ENCODE peak calls at places on chromosomes 3 and 15, in four cellular contexts. D is astrocyte of the spinal cord, B is uterus, O is PC-3. P is an unnamed sample.
A peak's percentile ranks its signal among the peaks of the same experiment; 100 is the strongest.

GRCh38 chr15:70853855-70854668 is at the start of gene LARP6:
- DNase-seq in D (peak; percentile 76), B (peak; percentile 60), O (peak; percentile 48), P (peak; percentile 22)

GRCh38 chr3:159487304-159487703 is 501.3 kb upstream of the IL12A start:
- DNase-seq in D (no peak), B (no peak), O (no peak), P (no peak)

GRCh38 chr3:39668420-39668819 is 141.0 kb upstream of the MYRIP start:
- DNase-seq in D (peak; percentile 37), B (no peak), O (peak; percentile 62), P (peak; percentile 43)

GRCh38 chr3:30644615-30645014 is 38.2 kb downstream of the TGFBR2 start:
- DNase-seq in D (peak; percentile 64), B (peak; percentile 83), O (peak; percentile 35), P (no peak)

GRCh38 chr3:88809993-88810392 is 297.4 kb upstream of the EPHA3 start:
- DNase-seq in D (peak; percentile 22), B (no peak), O (peak; percentile 38), P (peak; percentile 62)

GRCh38 chr15:71103102-71103676 is 12.1 kb upstream of the THSD4 start:
- DNase-seq in D (peak; percentile 54), B (no peak), O (peak; percentile 57), P (peak; percentile 69)

GRCh38 chr15:52804526-52805081 is 14.5 kb upstream of the ONECUT1 start:
- DNase-seq in D (no peak), B (no peak), O (no peak), P (no peak)

GRCh38 chr3:55143928-55144671 is 216.2 kb upstream of the LRTM1 start:
- DNase-seq in D (peak; percentile 77), B (no peak), O (no peak), P (no peak)

GRCh38 chr3:122642935-122643334 is 37.7 kb upstream of the PARP14 start:
- DNase-seq in D (no peak), B (no peak), O (no peak), P (no peak)

GRCh38 chr15:70024521-70024920 is 73.2 kb downstream of the TLE3 start:
- DNase-seq in D (no peak), B (no peak), O (no peak), P (no peak)

GRCh38 chr15:84598993-84599392 is 1.8 kb upstream of the ZSCAN2 start:
- DNase-seq in D (peak; percentile 56), B (peak; percentile 17), O (peak; percentile 62), P (no peak)

GRCh38 chr15:35195649-35196048 is 110.6 kb upstream of the NANOGP8 start:
- DNase-seq in D (no peak), B (no peak), O (no peak), P (no peak)

GRCh38 chr15:43876872-43877271 is 50.1 kb downstream of the WDR76 start:
- DNase-seq in D (no peak), B (no peak), O (no peak), P (no peak)

GRCh38 chr3:45055411-45056143 is 29.5 kb downstream of the CLEC3B start:
- DNase-seq in D (peak; percentile 78), B (no peak), O (peak; percentile 51), P (no peak)

GRCh38 chr3:159130108-159130507 is 328.3 kb downstream of the MFSD1 start:
- DNase-seq in D (no peak), B (no peak), O (peak; percentile 52), P (no peak)

GRCh38 chr15:99092554-99093172 is 12.2 kb upstream of the SYNM start:
- DNase-seq in D (no peak), B (no peak), O (no peak), P (no peak)

GRCh38 chr3:59425942-59426341 is 376.1 kb upstream of the CFAP20DC start:
- DNase-seq in D (no peak), B (no peak), O (no peak), P (no peak)

GRCh38 chr15:77838061-77838460 is 205.3 kb upstream of the LINGO1 start:
- DNase-seq in D (peak; percentile 24), B (no peak), O (peak; percentile 33), P (no peak)

DNA sequence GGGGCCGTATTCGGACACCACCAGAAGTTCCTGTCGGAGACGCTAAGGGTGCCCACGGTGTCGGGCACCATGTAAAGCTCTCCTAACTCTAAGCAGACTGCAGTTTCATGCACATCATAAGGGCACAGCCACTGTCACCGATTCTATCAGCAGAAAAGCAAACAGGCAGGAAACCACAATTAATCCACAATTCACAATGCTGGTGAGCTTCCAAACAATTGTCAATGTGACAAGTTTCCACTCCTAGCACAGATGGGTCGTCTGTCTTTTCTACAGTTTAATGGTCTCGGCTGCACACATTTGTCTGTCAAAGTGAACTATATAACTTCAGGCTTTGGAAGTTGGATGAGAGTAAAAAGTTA is 8.8 kb upstream of the OCA2 start:
- DNase-seq in D (no peak), B (no peak), O (peak; percentile 17), P (no peak)
- H3K4me3 ChIP-seq in D (no peak overlapping the region), B (no peak overlapping the region), O (no peak overlapping the region), P (no peak overlapping the region)

GRCh38 chr3:2262204-2262603 is 163.5 kb downstream of the CNTN4 start:
- DNase-seq in D (no peak), B (peak; percentile 17), O (no peak), P (no peak)

DNA sequence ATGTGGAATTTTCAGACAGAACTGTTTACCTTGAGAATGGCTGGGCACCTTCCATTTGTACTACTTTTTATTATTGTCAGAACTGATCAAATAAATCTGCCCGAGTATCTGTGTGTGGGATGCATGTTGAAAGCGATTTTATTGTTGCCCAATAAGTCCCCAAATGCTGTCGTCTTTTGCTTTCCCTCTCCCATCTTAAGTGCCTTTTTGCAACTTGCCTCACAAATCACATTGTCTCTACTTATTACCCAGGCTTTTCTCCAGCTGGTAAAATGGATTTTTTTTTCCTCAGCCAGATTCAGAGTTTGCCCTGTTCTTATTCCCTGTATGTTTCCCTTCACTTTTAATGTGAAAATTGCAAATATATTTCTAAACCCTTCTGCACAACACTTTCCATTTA is 163.1 kb downstream of the CNTN4 start:
- DNase-seq in D (no peak), B (no peak), O (no peak), P (no peak)
- H3K4me3 ChIP-seq in D (no peak overlapping the region), B (no peak overlapping the region), O (no peak overlapping the region), P (no peak overlapping the region)

DNA sequence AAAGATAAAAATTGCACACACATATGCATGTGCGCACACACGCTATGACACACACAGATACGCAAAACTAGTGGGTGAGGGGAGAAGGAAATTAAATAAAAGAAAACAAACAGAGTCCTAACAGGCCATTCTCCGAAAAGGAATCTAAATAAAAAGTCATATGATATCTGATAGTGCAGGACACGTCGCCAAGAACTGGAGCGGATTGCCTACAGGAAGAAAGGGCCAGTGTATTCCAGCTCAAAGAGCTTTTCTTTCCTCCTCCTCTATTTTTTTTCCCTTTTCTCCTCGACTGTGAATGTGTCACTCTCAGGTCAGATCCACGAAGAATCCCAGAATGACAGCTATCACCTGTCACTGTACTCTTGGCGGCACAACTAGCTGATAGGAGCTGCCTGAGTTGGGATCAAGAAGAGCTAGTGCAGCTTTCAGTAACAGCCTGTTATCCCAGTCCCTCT is 157.8 kb downstream of the TIGIT start:
- DNase-seq in D (peak; percentile 44), B (peak; percentile 24), O (no peak), P (peak; percentile 42)
- H3K4me3 ChIP-seq in D (no peak overlapping the region), B (peak overlapping the region; percentile 12), O (no peak overlapping the region), P (peak overlapping the region; percentile 51)

DNA sequence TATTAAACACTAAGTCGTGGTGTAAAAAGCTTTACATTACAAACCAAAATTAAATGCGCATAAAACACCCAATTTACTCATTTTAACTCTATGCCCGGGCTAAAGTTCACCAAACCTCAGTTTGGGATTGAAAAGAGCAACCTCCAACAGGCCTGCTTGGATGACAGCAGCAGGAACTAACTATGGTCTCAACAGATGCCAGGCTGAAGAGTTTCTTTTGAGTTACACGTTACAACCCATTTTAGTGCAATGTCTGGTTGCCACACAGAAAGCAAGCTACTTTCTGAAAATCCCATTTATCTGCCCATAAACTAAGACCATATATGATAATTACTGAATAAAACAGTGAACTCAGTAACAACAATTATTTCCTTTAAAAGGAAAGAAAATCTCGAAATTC is 2.2 kb downstream of the SATB1 start:
- DNase-seq in D (no peak), B (no peak), O (no peak), P (peak; percentile 12)
- H3K4me3 ChIP-seq in D (peak overlapping the region; percentile 84), B (peak overlapping the region; percentile 93), O (peak overlapping the region; percentile 85), P (no peak overlapping the region)

DNA sequence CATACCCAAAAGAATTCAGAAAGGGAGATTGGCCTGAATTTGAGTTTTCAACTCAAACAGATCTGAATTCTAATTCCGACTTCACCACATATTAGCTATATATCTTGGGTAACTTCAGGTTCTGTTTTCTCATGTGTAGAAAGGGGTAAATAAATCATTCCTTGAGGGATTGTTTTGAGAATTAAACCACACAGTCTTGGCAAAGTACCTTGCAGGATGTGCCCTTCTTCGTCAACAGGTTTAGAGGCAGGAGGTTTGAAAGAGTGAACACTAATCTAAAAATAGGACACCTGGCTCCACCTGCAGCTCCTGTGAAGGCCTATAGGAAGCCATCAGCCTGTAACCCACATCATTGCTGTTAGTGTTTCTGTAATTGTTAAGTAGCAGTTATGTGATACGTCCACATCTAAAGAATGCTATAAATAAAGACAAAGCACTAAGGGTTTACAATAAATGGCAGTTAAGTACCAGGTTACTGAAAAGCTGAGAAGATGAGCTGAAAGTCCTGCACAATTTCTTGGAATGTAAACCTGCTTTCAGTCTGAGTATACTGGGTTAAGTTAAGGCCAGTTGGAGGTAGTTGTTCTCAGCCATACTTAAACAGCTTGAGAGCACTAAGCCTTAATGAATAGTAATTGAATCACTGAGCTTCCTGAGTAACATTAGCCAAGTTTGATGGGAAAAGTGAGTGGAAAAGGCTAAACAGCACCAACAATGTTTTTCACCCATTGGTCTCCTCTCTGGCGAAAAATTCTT is 6.0 kb downstream of the CCDC80 start:
- DNase-seq in D (no peak), B (no peak), O (no peak), P (no peak)
- H3K4me3 ChIP-seq in D (peak overlapping the region; percentile 74), B (peak overlapping the region; percentile 62), O (no peak overlapping the region), P (no peak overlapping the region)

DNA sequence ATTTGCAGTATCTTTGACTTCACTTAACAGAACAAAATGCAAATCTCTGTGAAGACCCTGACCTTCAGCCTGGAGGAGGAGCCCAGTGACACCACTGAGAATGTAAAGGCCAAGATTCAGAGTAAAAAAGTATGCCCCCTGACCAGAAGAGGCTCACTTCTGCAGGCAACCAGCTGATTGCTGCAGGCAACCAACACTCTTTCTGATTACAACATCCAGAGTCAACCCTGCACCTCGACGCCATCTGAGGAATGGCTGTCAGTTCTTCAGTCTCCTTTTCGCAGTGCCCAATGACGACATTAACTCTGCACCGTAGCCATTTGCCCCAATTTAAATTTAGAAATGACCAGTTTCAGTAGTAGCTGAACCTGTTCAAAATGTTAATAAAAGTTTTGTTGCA is 14.9 kb downstream of the ATP13A3 start:
- DNase-seq in D (no peak), B (no peak), O (no peak), P (no peak)
- H3K4me3 ChIP-seq in D (no peak overlapping the region), B (no peak overlapping the region), O (no peak overlapping the region), P (no peak overlapping the region)